ENCODE peak calls at places on chromosomes 4 and X, in ten cellular contexts. J, O, F, G, C, I, M, D, H and N are unnamed samples.

GRCh38 chr4:10082047-10082446 is 34.6 kb downstream of the WDR1 start:
- DNase-seq in F (no peak), D (no peak), H (no peak), C (no peak), G (no peak), O (no peak), I (no peak), J (no peak), M (peak), N (no peak)

GRCh38 chr4:163611784-163612445 is 117.4 kb downstream of the TMA16 start:
- DNase-seq in H (no peak), C (no peak), J (no peak), O (no peak), M (no peak), G (no peak), F (no peak), D (no peak), I (no peak), N (no peak)

GRCh38 chrX:257681-258289 is 23.4 kb upstream of the PLCXD1 start:
- DNase-seq in I (no peak), G (no peak), M (no peak), F (no peak), H (no peak), D (no peak), C (no peak), O (no peak), J (no peak), N (peak)

GRCh38 chr4:140213736-140214135 is 59.8 kb upstream of the MAML3 start:
- DNase-seq in H (no peak), I (no peak), F (no peak), C (no peak), O (no peak), M (no peak), J (peak), D (no peak), G (no peak), N (no peak)

GRCh38 chr4:8285976-8286718 is 16.6 kb downstream of the HTRA3 start:
- DNase-seq in G (no peak), H (no peak), C (no peak), M (no peak), D (peak), J (no peak), O (no peak), I (no peak), F (no peak), N (no peak)

GRCh38 chr4:56630876-56631666 is 50.0 kb downstream of the HOPX start:
- DNase-seq in O (no peak), H (no peak), C (no peak), G (peak), F (no peak), I (no peak), D (no peak), M (no peak), J (no peak), N (no peak)

GRCh38 chrX:37594755-37595382 is 23.4 kb downstream of the LANCL3 start:
- DNase-seq in D (no peak), O (no peak), I (no peak), M (no peak), G (no peak), H (no peak), C (no peak), J (no peak), F (no peak), N (no peak)

GRCh38 chr4:86497980-86498379 is 96.1 kb upstream of the PTPN13 start:
- DNase-seq in D (no peak), I (no peak), O (peak), H (no peak), C (no peak), F (peak), J (no peak), G (no peak), M (no peak), N (no peak)

GRCh38 chr4:175330236-175330635 is 412.1 kb downstream of the ADAM29 start:
- DNase-seq in F (no peak), M (no peak), H (no peak), J (no peak), I (no peak), O (no peak), D (no peak), C (no peak), G (peak), N (no peak)

GRCh38 chrX:101051549-101052302 is at the start of gene TRMT2B:
- DNase-seq in O (peak), G (peak), F (peak), H (peak), M (peak), D (peak), I (peak), C (peak), J (peak), N (peak)

GRCh38 chrX:17592117-17592516 is 145.2 kb upstream of the SCML1 start:
- DNase-seq in G (peak), C (no peak), O (no peak), F (no peak), D (no peak), M (no peak), H (no peak), I (no peak), J (no peak), N (no peak)

GRCh38 chrX:40008841-40009461 is 88.8 kb downstream of the BCOR start:
- DNase-seq in J (no peak), O (peak), I (peak), G (no peak), M (no peak), C (peak), H (no peak), F (peak), D (peak), N (no peak)

GRCh38 chrX:147550217-147550616 is 361.5 kb upstream of the FMR1 start:
- DNase-seq in M (no peak), I (peak), C (no peak), G (no peak), H (peak), D (no peak), F (no peak), O (peak), J (no peak), N (peak)

GRCh38 chr4:48341776-48342558 is 638 bp downstream of the SLAIN2 start:
- DNase-seq in I (peak), C (peak), H (peak), G (peak), F (peak), D (peak), M (peak), J (peak), O (peak), N (no peak)

GRCh38 chr4:186724861-186725419 is 1.3 kb upstream of the FAT1 start:
- DNase-seq in J (no peak), G (peak), F (no peak), I (no peak), O (no peak), M (no peak), D (no peak), C (no peak), H (peak), N (no peak)

GRCh38 chrX:21374163-21374993 is at the start of gene CNKSR2:
- DNase-seq in J (no peak), O (peak), M (peak), D (peak), C (peak), I (peak), G (peak), H (peak), F (peak), N (no peak)

GRCh38 chrX:17046478-17047097 is 100.1 kb downstream of the REPS2 start:
- DNase-seq in F (peak), C (peak), J (peak), O (peak), D (peak), G (peak), I (peak), H (peak), M (peak), N (peak)

GRCh38 chr4:169384741-169385140 is 114.0 kb upstream of the SH3RF1 start:
- DNase-seq in J (no peak), C (no peak), G (no peak), D (no peak), O (no peak), M (no peak), I (no peak), H (no peak), F (no peak), N (no peak)

GRCh38 chrX:147226801-147227200 is 412.3 kb upstream of the CXorf51A start:
- DNase-seq in I (no peak), G (no peak), O (no peak), C (no peak), M (no peak), J (no peak), H (no peak), F (no peak), D (no peak), N (no peak)

GRCh38 chrX:48956728-48957414 is 536 bp downstream of the OTUD5 start:
- DNase-seq in J (no peak), O (peak), M (no peak), I (peak), C (no peak), D (no peak), F (peak), G (peak), H (peak), N (no peak)

GRCh38 chr4:21710212-21710843 is 238.2 kb downstream of the KCNIP4 start:
- DNase-seq in I (no peak), F (no peak), O (peak), H (no peak), G (peak), J (no peak), D (no peak), C (no peak), M (no peak), N (no peak)

GRCh38 chrX:123665197-123665596 is 67.7 kb downstream of the THOC2 start:
- DNase-seq in F (no peak), C (no peak), O (no peak), G (no peak), D (no peak), M (no peak), I (no peak), H (no peak), J (no peak), N (no peak)

GRCh38 chrX:34880656-34881055 is 61.9 kb upstream of the FAM47B start:
- DNase-seq in F (no peak), O (no peak), D (no peak), I (no peak), H (no peak), J (peak), C (no peak), G (no peak), M (no peak), N (no peak)

GRCh38 chr4:94409947-94410346 is 41.8 kb upstream of the PDLIM5 start:
- DNase-seq in O (no peak), D (no peak), C (no peak), H (no peak), I (no peak), G (peak), M (no peak), J (no peak), F (no peak), N (no peak)

GRCh38 chr4:177385576-177386320 is 56.5 kb downstream of the AGA start:
- DNase-seq in C (no peak), M (no peak), I (no peak), F (no peak), O (no peak), G (peak), J (no peak), D (no peak), H (no peak), N (no peak)

GRCh38 chrX:75297508-75297907 is 23.6 kb downstream of the UPRT start:
- DNase-seq in F (no peak), D (no peak), I (no peak), G (no peak), O (no peak), C (no peak), J (no peak), H (no peak), M (no peak), N (no peak)

GRCh38 chr4:151157543-151157942 is 58.1 kb downstream of the RPS3A start:
- DNase-seq in G (no peak), H (no peak), I (no peak), C (no peak), J (no peak), O (no peak), M (no peak), D (no peak), F (no peak), N (no peak)

GRCh38 chrX:41449615-41450014 is 2.5 kb downstream of the NYX start:
- DNase-seq in I (no peak), D (no peak), J (no peak), M (no peak), C (no peak), G (peak), F (no peak), O (no peak), H (no peak), N (no peak)

GRCh38 chr4:2186133-2186864 is 55.6 kb downstream of the HAUS3 start:
- DNase-seq in F (no peak), I (no peak), H (peak), C (no peak), G (no peak), J (peak), O (no peak), M (no peak), D (no peak), N (peak)

GRCh38 chr4:118957683-118958082 is 69.0 kb downstream of the SYNPO2 start:
- DNase-seq in I (no peak), J (no peak), G (no peak), D (no peak), C (no peak), F (no peak), O (no peak), H (no peak), M (no peak), N (no peak)

GRCh38 chrX:53616921-53617320 is 69.6 kb downstream of the HUWE1 start:
- DNase-seq in F (no peak), H (no peak), O (no peak), G (no peak), D (no peak), C (no peak), I (no peak), M (no peak), J (no peak), N (no peak)

GRCh38 chr4:22237155-22237751 is 278.6 kb downstream of the ADGRA3 start:
- DNase-seq in M (no peak), O (peak), H (peak), G (no peak), F (peak), J (no peak), D (no peak), C (peak), I (peak), N (peak)

GRCh38 chr4:78250500-78250899 is 193.4 kb downstream of the FRAS1 start:
- DNase-seq in O (no peak), D (no peak), F (no peak), C (no peak), I (no peak), J (no peak), M (no peak), G (no peak), H (no peak), N (no peak)

GRCh38 chr4:39893693-39894072 is 84.0 kb downstream of the PDS5A start:
- DNase-seq in J (no peak), O (no peak), C (no peak), M (no peak), G (no peak), F (no peak), I (no peak), D (no peak), H (no peak), N (no peak)

GRCh38 chr4:120156115-120156718 is 89.6 kb upstream of the MAD2L1 start:
- DNase-seq in F (no peak), G (peak), H (peak), C (no peak), I (peak), O (peak), M (no peak), J (peak), D (no peak), N (peak)

GRCh38 chrX:150752124-150752523 is 58.9 kb downstream of the MTMR1 start:
- DNase-seq in H (no peak), F (no peak), I (no peak), O (no peak), M (no peak), D (no peak), G (no peak), J (no peak), C (no peak), N (no peak)

GRCh38 chr4:73533515-73534422 is 52.2 kb downstream of the AFM start:
- DNase-seq in C (no peak), G (no peak), I (no peak), H (no peak), F (no peak), M (no peak), J (no peak), D (no peak), O (no peak), N (peak)

GRCh38 chr4:33959519-33959918 is 2284.8 kb downstream of the ARAP2 start:
- DNase-seq in H (no peak), F (no peak), O (no peak), I (no peak), M (no peak), C (no peak), G (no peak), D (no peak), J (no peak), N (no peak)

GRCh38 chr4:1612278-1613098 is 71.6 kb downstream of the FAM53A start:
- DNase-seq in O (no peak), D (no peak), H (no peak), M (no peak), F (no peak), G (no peak), I (no peak), J (no peak), C (no peak), N (no peak)